ENCODE peak calls at places on chromosomes 7 and 10, in seven cellular contexts. One of them, this sample, is unnamed.

GRCh38 chr7:120033114-120033513 is 239.9 kb upstream of the KCND2 start:
- DNase-seq in Caki2: peak
- DNase-seq in stimulated activated CD4-positive, alpha-beta T cell treated with anti-CD3 and anti-CD28 coated beads, Interleukin-1b, Interleukin-23, amount 100 ng/mL, for 4 hours: no peak
- DNase-seq in breast epithelium: no peak
- DNase-seq in NB4: no peak
- DNase-seq in NCI-H1092: no peak
- DNase-seq in substantia nigra: no peak
- DNase-seq in this sample: no peak

GRCh38 chr10:111565542-111565941 is 488.7 kb downstream of the ADRA2A start:
- DNase-seq in stimulated activated CD4-positive, alpha-beta T cell treated with anti-CD3 and anti-CD28 coated beads, Interleukin-1b, Interleukin-23, amount 100 ng/mL, for 4 hours: no peak
- DNase-seq in substantia nigra: no peak
- DNase-seq in Caki2: no peak
- DNase-seq in NB4: no peak
- DNase-seq in NCI-H1092: no peak
- DNase-seq in breast epithelium: no peak
- DNase-seq in this sample: no peak

GRCh38 chr10:34723746-34724145 is 91.3 kb downstream of the PARD3 start:
- DNase-seq in stimulated activated CD4-positive, alpha-beta T cell treated with anti-CD3 and anti-CD28 coated beads, Interleukin-1b, Interleukin-23, amount 100 ng/mL, for 4 hours: no peak
- DNase-seq in substantia nigra: peak
- DNase-seq in NCI-H1092: peak
- DNase-seq in breast epithelium: no peak
- DNase-seq in Caki2: peak
- DNase-seq in NB4: peak
- DNase-seq in this sample: no peak

GRCh38 chr7:155734445-155734809 is 77.8 kb downstream of the SHH start:
- DNase-seq in NB4: no peak
- DNase-seq in stimulated activated CD4-positive, alpha-beta T cell treated with anti-CD3 and anti-CD28 coated beads, Interleukin-1b, Interleukin-23, amount 100 ng/mL, for 4 hours: no peak
- DNase-seq in breast epithelium: no peak
- DNase-seq in Caki2: no peak
- DNase-seq in NCI-H1092: no peak
- DNase-seq in substantia nigra: no peak
- DNase-seq in this sample: no peak

GRCh38 chr10:69421611-69422308 is 5.0 kb upstream of the TACR2 start:
- DNase-seq in NCI-H1092: peak
- DNase-seq in substantia nigra: no peak
- DNase-seq in breast epithelium: peak
- DNase-seq in Caki2: no peak
- DNase-seq in stimulated activated CD4-positive, alpha-beta T cell treated with anti-CD3 and anti-CD28 coated beads, Interleukin-1b, Interleukin-23, amount 100 ng/mL, for 4 hours: no peak
- DNase-seq in NB4: peak
- DNase-seq in this sample: no peak

GRCh38 chr10:69818676-69819239 is 17.1 kb downstream of the COL13A1 start:
- DNase-seq in NCI-H1092: no peak
- DNase-seq in breast epithelium: no peak
- DNase-seq in substantia nigra: no peak
- DNase-seq in Caki2: no peak
- DNase-seq in NB4: no peak
- DNase-seq in stimulated activated CD4-positive, alpha-beta T cell treated with anti-CD3 and anti-CD28 coated beads, Interleukin-1b, Interleukin-23, amount 100 ng/mL, for 4 hours: no peak
- DNase-seq in this sample: no peak

GRCh38 chr7:43006008-43006407 is 73.8 kb downstream of the MRPL32 start:
- DNase-seq in breast epithelium: no peak
- DNase-seq in Caki2: no peak
- DNase-seq in NB4: no peak
- DNase-seq in NCI-H1092: no peak
- DNase-seq in substantia nigra: no peak
- DNase-seq in stimulated activated CD4-positive, alpha-beta T cell treated with anti-CD3 and anti-CD28 coated beads, Interleukin-1b, Interleukin-23, amount 100 ng/mL, for 4 hours: no peak
- DNase-seq in this sample: no peak

GRCh38 chr7:74093671-74094223 is 10.1 kb downstream of the LIMK1 start:
- DNase-seq in stimulated activated CD4-positive, alpha-beta T cell treated with anti-CD3 and anti-CD28 coated beads, Interleukin-1b, Interleukin-23, amount 100 ng/mL, for 4 hours: no peak
- DNase-seq in NB4: no peak
- DNase-seq in NCI-H1092: no peak
- DNase-seq in breast epithelium: no peak
- DNase-seq in substantia nigra: no peak
- DNase-seq in Caki2: no peak
- DNase-seq in this sample: no peak

GRCh38 chr10:110833941-110834621 is 37.6 kb upstream of the PDCD4 start:
- DNase-seq in substantia nigra: no peak
- DNase-seq in NCI-H1092: no peak
- DNase-seq in stimulated activated CD4-positive, alpha-beta T cell treated with anti-CD3 and anti-CD28 coated beads, Interleukin-1b, Interleukin-23, amount 100 ng/mL, for 4 hours: no peak
- DNase-seq in Caki2: no peak
- DNase-seq in breast epithelium: no peak
- DNase-seq in NB4: no peak
- DNase-seq in this sample: no peak

GRCh38 chr7:75654855-75655254 is 83.9 kb downstream of the HIP1 start:
- DNase-seq in NB4: no peak
- DNase-seq in substantia nigra: no peak
- DNase-seq in Caki2: no peak
- DNase-seq in stimulated activated CD4-positive, alpha-beta T cell treated with anti-CD3 and anti-CD28 coated beads, Interleukin-1b, Interleukin-23, amount 100 ng/mL, for 4 hours: no peak
- DNase-seq in breast epithelium: no peak
- DNase-seq in NCI-H1092: no peak
- DNase-seq in this sample: no peak

GRCh38 chr7:146449625-146450024 is 333.0 kb downstream of the CNTNAP2 start:
- DNase-seq in breast epithelium: no peak
- DNase-seq in NB4: no peak
- DNase-seq in stimulated activated CD4-positive, alpha-beta T cell treated with anti-CD3 and anti-CD28 coated beads, Interleukin-1b, Interleukin-23, amount 100 ng/mL, for 4 hours: no peak
- DNase-seq in substantia nigra: no peak
- DNase-seq in Caki2: no peak
- DNase-seq in NCI-H1092: no peak
- DNase-seq in this sample: no peak

GRCh38 chr10:11602919-11603523 is 8.4 kb downstream of the USP6NL start:
- DNase-seq in stimulated activated CD4-positive, alpha-beta T cell treated with anti-CD3 and anti-CD28 coated beads, Interleukin-1b, Interleukin-23, amount 100 ng/mL, for 4 hours: no peak
- DNase-seq in NB4: no peak
- DNase-seq in substantia nigra: no peak
- DNase-seq in Caki2: peak
- DNase-seq in NCI-H1092: no peak
- DNase-seq in breast epithelium: no peak
- DNase-seq in this sample: no peak

GRCh38 chr7:3897430-3898385 is 596.7 kb downstream of the SDK1 start:
- DNase-seq in Caki2: peak
- DNase-seq in substantia nigra: no peak
- DNase-seq in NB4: peak
- DNase-seq in NCI-H1092: peak
- DNase-seq in breast epithelium: no peak
- DNase-seq in stimulated activated CD4-positive, alpha-beta T cell treated with anti-CD3 and anti-CD28 coated beads, Interleukin-1b, Interleukin-23, amount 100 ng/mL, for 4 hours: peak
- DNase-seq in this sample: no peak

GRCh38 chr7:90212149-90212495 is 582 bp downstream of the STEAP2 start:
- DNase-seq in NB4: no peak
- DNase-seq in NCI-H1092: no peak
- DNase-seq in stimulated activated CD4-positive, alpha-beta T cell treated with anti-CD3 and anti-CD28 coated beads, Interleukin-1b, Interleukin-23, amount 100 ng/mL, for 4 hours: no peak
- DNase-seq in substantia nigra: no peak
- DNase-seq in breast epithelium: no peak
- DNase-seq in Caki2: no peak
- DNase-seq in this sample: no peak

GRCh38 chr10:43867667-43868361 is 219.1 kb upstream of the ZNF32 start:
- DNase-seq in breast epithelium: no peak
- DNase-seq in NB4: no peak
- DNase-seq in NCI-H1092: no peak
- DNase-seq in Caki2: no peak
- DNase-seq in substantia nigra: no peak
- DNase-seq in stimulated activated CD4-positive, alpha-beta T cell treated with anti-CD3 and anti-CD28 coated beads, Interleukin-1b, Interleukin-23, amount 100 ng/mL, for 4 hours: no peak
- DNase-seq in this sample: no peak

GRCh38 chr7:130441408-130441854 is 615 bp upstream of the CEP41 start:
- DNase-seq in substantia nigra: no peak
- DNase-seq in Caki2: no peak
- DNase-seq in stimulated activated CD4-positive, alpha-beta T cell treated with anti-CD3 and anti-CD28 coated beads, Interleukin-1b, Interleukin-23, amount 100 ng/mL, for 4 hours: no peak
- DNase-seq in NB4: peak
- DNase-seq in NCI-H1092: peak
- DNase-seq in breast epithelium: peak
- DNase-seq in this sample: peak

GRCh38 chr10:98619446-98619845 is 172.7 kb upstream of the HPS1 start:
- DNase-seq in NB4: peak
- DNase-seq in substantia nigra: no peak
- DNase-seq in Caki2: no peak
- DNase-seq in NCI-H1092: no peak
- DNase-seq in stimulated activated CD4-positive, alpha-beta T cell treated with anti-CD3 and anti-CD28 coated beads, Interleukin-1b, Interleukin-23, amount 100 ng/mL, for 4 hours: no peak
- DNase-seq in breast epithelium: no peak
- DNase-seq in this sample: no peak